ENCODE peak calls at places on chromosomes 16 and 17, in seven cellular contexts. K, S, H, Q, Y, Z and P are unnamed samples.

GRCh38 chr17:52384695-52385094 is 226.2 kb upstream of the CA10 start:
- DNase-seq in S (no peak), Q (no peak), K (no peak), Z (no peak), H (no peak), Y (no peak), P (no peak)

GRCh38 chr17:48724241-48725004 is 1.4 kb downstream of the PRAC2 start:
- DNase-seq in H (peak), S (peak), Q (peak), Z (peak), Y (peak), K (peak), P (peak)

GRCh38 chr17:8318010-8318409 is 8.0 kb downstream of the ARHGEF15 start:
- DNase-seq in Y (no peak), S (no peak), Q (no peak), K (no peak), Z (no peak), H (no peak), P (no peak)

GRCh38 chr17:4480929-4481898 is 17.5 kb upstream of the SPNS2 start:
- DNase-seq in S (no peak), K (no peak), Z (no peak), H (no peak), Y (no peak), Q (no peak), P (no peak)

GRCh38 chr16:2860826-2861567 is 3.0 kb upstream of the PRSS22 start:
- DNase-seq in Q (no peak), S (peak), Y (peak), H (no peak), Z (no peak), K (no peak), P (no peak)

GRCh38 chr17:60599220-60599619 is 773 bp upstream of the PPM1D start:
- DNase-seq in H (peak), Z (no peak), K (no peak), Y (peak), Q (no peak), S (no peak), P (no peak)

GRCh38 chr16:27678955-27679354 is 129.0 kb downstream of the KATNIP start:
- DNase-seq in S (no peak), K (no peak), Z (no peak), Q (no peak), Y (no peak), H (no peak), P (no peak)

GRCh38 chr17:79987187-79987889 is 48.3 kb downstream of the TBC1D16 start:
- DNase-seq in S (no peak), Z (no peak), Q (no peak), Y (no peak), K (no peak), H (peak), P (peak)

GRCh38 chr17:59753522-59754467 is 46.3 kb downstream of the VMP1 start:
- DNase-seq in Q (peak), K (peak), Y (peak), H (peak), S (peak), Z (no peak), P (peak)

GRCh38 chr17:6752068-6752909 is 3.6 kb upstream of the XAF1 start:
- DNase-seq in Y (no peak), Z (no peak), Q (no peak), H (no peak), K (no peak), S (peak), P (peak)

GRCh38 chr16:52549011-52549692 is 2.2 kb upstream of the TOX3 start:
- DNase-seq in Y (no peak), H (no peak), Q (no peak), S (no peak), Z (no peak), K (peak), P (peak)

GRCh38 chr17:67491009-67491677 is 114.1 kb downstream of the PITPNC1 start:
- DNase-seq in Z (peak), S (peak), K (peak), Q (no peak), Y (no peak), H (peak), P (peak)

GRCh38 chr17:1498869-1499268 is 6.4 kb upstream of the MYO1C start:
- DNase-seq in S (peak), Z (no peak), K (no peak), H (no peak), Q (no peak), Y (no peak), P (no peak)

GRCh38 chr17:12613566-12613965 is 52.1 kb upstream of the MYOCD start:
- DNase-seq in Q (no peak), Z (no peak), H (no peak), K (peak), Y (no peak), S (peak), P (no peak)

GRCh38 chr17:74147436-74147835 is 56.0 kb upstream of the RPL38 start:
- DNase-seq in Q (no peak), Z (no peak), S (no peak), K (no peak), H (no peak), Y (no peak), P (no peak)

GRCh38 chr17:42525221-42525620 is 10.8 kb upstream of the NAGLU start:
- DNase-seq in K (no peak), H (no peak), S (peak), Q (no peak), Z (no peak), Y (no peak), P (no peak)

GRCh38 chr17:17833664-17834357 is 3.0 kb downstream of the SREBF1 start:
- DNase-seq in K (no peak), Q (no peak), Y (no peak), S (no peak), H (no peak), Z (no peak), P (no peak)

GRCh38 chr17:49890852-49891251 is 43.0 kb upstream of the TAC4 start:
- DNase-seq in S (no peak), K (no peak), Y (no peak), Q (no peak), H (no peak), Z (no peak), P (no peak)

GRCh38 chr17:27414271-27414670 is 42.0 kb upstream of the KSR1 start:
- DNase-seq in H (no peak), K (no peak), Z (no peak), Y (no peak), S (peak), Q (no peak), P (no peak)

GRCh38 chr17:72426948-72427760 is 306.3 kb downstream of the SOX9 start:
- DNase-seq in H (no peak), Q (no peak), Y (no peak), S (no peak), Z (no peak), K (no peak), P (no peak)

GRCh38 chr16:17246974-17247718 is 223.6 kb downstream of the XYLT1 start:
- DNase-seq in Q (no peak), H (no peak), K (no peak), S (no peak), Z (no peak), Y (no peak), P (no peak)

GRCh38 chr17:17494499-17495447 is 1.4 kb downstream of the RASD1 start:
- DNase-seq in S (peak), H (no peak), Q (no peak), Y (no peak), K (no peak), Z (peak), P (no peak)

GRCh38 chr16:69762843-69763556 is 868 bp downstream of the WWP2 start:
- DNase-seq in Y (no peak), Q (no peak), Z (no peak), H (no peak), S (peak), K (peak), P (peak)

GRCh38 chr17:2406271-2406902 is 5.5 kb upstream of the MNT start:
- DNase-seq in S (no peak), K (peak), Y (no peak), Z (no peak), H (no peak), Q (no peak), P (no peak)

GRCh38 chr16:62913924-62914323 is 877.7 kb upstream of the CDH8 start:
- DNase-seq in Y (no peak), H (no peak), K (no peak), Q (no peak), S (no peak), Z (no peak), P (no peak)

GRCh38 chr16:68005786-68006286 is 6.6 kb upstream of the DPEP2 start:
- DNase-seq in H (no peak), Z (no peak), K (no peak), Q (no peak), Y (no peak), S (no peak), P (no peak)

GRCh38 chr17:72717676-72718075 is 374.8 kb downstream of the SLC39A11 start:
- DNase-seq in Y (no peak), Z (no peak), Q (no peak), H (peak), S (no peak), K (no peak), P (no peak)

GRCh38 chr17:67891481-67892119 is 66.3 kb downstream of the BPTF start:
- DNase-seq in Q (no peak), Y (no peak), H (peak), Z (no peak), K (peak), S (peak), P (no peak)

GRCh38 chr17:9991351-9991750 is 86.3 kb upstream of the RCVRN start:
- DNase-seq in Q (no peak), H (no peak), Y (no peak), Z (no peak), S (no peak), K (no peak), P (no peak)

GRCh38 chr16:47069841-47070584 is 73.7 kb downstream of the NETO2 start:
- DNase-seq in Q (no peak), Z (peak), K (no peak), Y (no peak), H (no peak), S (no peak), P (no peak)

GRCh38 chr17:79132271-79133064 is 57.8 kb downstream of the ENGASE start:
- DNase-seq in H (no peak), Z (no peak), K (no peak), Q (no peak), Y (no peak), S (no peak), P (no peak)

GRCh38 chr16:56244612-56245011 is 53.3 kb downstream of the GNAO1 start:
- DNase-seq in S (no peak), Y (no peak), K (no peak), H (no peak), Q (no peak), Z (no peak), P (no peak)

GRCh38 chr17:52647411-52647810 is 488.9 kb upstream of the CA10 start:
- DNase-seq in K (no peak), S (no peak), H (no peak), Y (no peak), Z (no peak), Q (no peak), P (no peak)

GRCh38 chr17:511833-512251 is 159.2 kb upstream of the RPH3AL start:
- DNase-seq in Q (no peak), S (peak), H (no peak), Y (no peak), Z (no peak), K (no peak), P (no peak)

GRCh38 chr16:86093801-86094750 is 195.1 kb downstream of the IRF8 start:
- DNase-seq in Q (no peak), H (no peak), Y (no peak), Z (no peak), S (no peak), K (no peak), P (no peak)
- TF ChIP-seq CEBPB in Q (no peak), H (no peak), Y (no peak), Z (no peak), S (no peak), K (no peak), P (no peak)

DNA sequence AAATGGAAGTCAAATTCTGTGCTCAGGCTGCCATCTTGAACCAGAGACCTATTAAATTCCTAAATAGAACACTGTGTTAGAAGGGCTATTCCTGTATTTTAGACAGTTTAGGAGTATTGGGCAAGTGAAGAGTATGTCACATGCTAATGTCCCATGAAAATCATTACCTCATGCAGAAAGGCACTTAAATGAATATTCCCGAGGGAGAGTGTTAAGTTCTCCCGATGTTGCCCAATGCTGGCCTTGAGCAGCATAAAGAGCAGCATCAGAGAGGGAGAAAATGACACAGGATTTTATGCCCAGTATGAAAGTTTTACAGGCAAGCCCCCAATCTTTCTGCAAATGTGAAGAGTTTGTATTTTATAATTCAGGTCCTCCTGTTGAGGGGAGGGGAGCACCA is 28.2 kb upstream of the SHISA6 start:
- DNase-seq in S (no peak), Q (no peak), H (no peak), K (no peak), Z (no peak), Y (no peak), P (no peak)
- TF ChIP-seq CEBPB in S (no peak), Q (no peak), H (no peak), K (no peak), Z (no peak), Y (no peak), P (no peak)

GRCh38 chr16:88750854-88751253 is 34.2 kb downstream of the PIEZO1 start:
- DNase-seq in Q (no peak), H (no peak), S (no peak), K (no peak), Z (no peak), Y (no peak), P (no peak)
- TF ChIP-seq CEBPB in Q (no peak), H (no peak), S (no peak), K (no peak), Z (no peak), Y (no peak), P (no peak)

GRCh38 chr17:81285179-81285878 is 9.8 kb downstream of the SLC38A10 start:
- DNase-seq in S (peak), H (no peak), Q (no peak), Z (no peak), K (no peak), Y (peak), P (no peak)
- TF ChIP-seq CEBPB in S (no peak), H (no peak), Q (no peak), Z (no peak), K (no peak), Y (no peak), P (no peak)

DNA sequence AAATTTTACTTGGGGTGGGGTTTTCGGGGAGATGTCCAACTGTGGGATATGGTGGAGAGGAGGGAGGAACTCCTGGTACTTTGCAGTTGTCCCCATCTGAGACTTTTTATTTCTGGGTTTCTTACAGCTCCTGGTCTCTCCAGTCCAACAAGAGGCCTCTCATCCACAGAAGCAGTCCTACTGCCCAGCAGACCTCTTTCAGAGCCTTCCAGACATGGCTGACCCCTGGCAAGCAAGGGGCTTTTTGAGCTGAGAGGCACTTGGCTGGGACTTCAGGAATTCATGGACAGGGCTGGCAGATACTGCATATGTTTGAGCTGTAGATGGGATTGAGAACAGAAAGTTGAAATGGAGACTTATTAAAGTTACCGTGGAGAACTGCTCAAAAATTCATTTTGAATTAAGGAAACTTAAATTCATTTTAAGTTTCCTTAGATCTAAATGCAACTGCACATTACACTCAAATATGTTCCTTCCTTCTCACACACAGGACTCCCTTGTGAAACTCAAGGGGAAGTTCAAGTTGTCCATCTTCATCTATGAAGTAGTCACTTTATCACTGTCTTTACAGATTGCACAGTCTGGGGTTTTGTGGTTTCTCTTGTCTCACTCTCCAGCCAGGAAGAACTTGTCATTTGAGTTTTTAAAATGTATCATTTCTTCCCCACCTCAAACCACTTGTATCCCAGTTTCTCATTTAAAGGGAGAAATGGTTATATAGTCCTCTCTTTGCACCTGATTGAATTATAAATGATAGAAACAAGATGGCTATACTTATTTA is 1.1 kb downstream of the LASP1NB start:
- DNase-seq in K (no peak), S (no peak), H (no peak), Z (no peak), Q (no peak), Y (no peak), P (no peak)
- TF ChIP-seq CEBPB in K (no peak), S (peak), H (no peak), Z (no peak), Q (no peak), Y (peak), P (no peak)

GRCh38 chr17:43823350-43824084 is 9.4 kb downstream of the MPP3 start:
- DNase-seq in H (no peak), Z (no peak), Y (no peak), S (no peak), K (no peak), Q (no peak), P (no peak)
- TF ChIP-seq CEBPB in H (no peak), Z (no peak), Y (no peak), S (no peak), K (no peak), Q (no peak), P (no peak)

GRCh38 chr17:30324723-30325122 is 9.1 kb downstream of the TMIGD1 start:
- DNase-seq in H (no peak), S (no peak), Y (no peak), K (no peak), Q (no peak), Z (no peak), P (no peak)

GRCh38 chr17:30318190-30318589 is 15.7 kb downstream of the TMIGD1 start:
- DNase-seq in S (no peak), Z (no peak), Q (no peak), K (no peak), Y (no peak), H (no peak), P (no peak)

GRCh38 chr17:30323895-30324319 is 9.9 kb downstream of the TMIGD1 start:
- DNase-seq in Q (no peak), K (peak), H (peak), S (no peak), Y (no peak), Z (no peak), P (no peak)

GRCh38 chr17:30323262-30323894 is 10.5 kb downstream of the TMIGD1 start:
- DNase-seq in S (no peak), Q (no peak), Z (no peak), H (no peak), Y (no peak), K (no peak), P (no peak)

GRCh38 chr17:30321314-30321713 is 12.5 kb downstream of the TMIGD1 start:
- DNase-seq in Z (no peak), Q (no peak), K (peak), S (no peak), H (no peak), Y (no peak), P (no peak)
- TF ChIP-seq CEBPB in Z (no peak), Q (no peak), K (no peak), S (no peak), H (no peak), Y (no peak), P (no peak)

DNA sequence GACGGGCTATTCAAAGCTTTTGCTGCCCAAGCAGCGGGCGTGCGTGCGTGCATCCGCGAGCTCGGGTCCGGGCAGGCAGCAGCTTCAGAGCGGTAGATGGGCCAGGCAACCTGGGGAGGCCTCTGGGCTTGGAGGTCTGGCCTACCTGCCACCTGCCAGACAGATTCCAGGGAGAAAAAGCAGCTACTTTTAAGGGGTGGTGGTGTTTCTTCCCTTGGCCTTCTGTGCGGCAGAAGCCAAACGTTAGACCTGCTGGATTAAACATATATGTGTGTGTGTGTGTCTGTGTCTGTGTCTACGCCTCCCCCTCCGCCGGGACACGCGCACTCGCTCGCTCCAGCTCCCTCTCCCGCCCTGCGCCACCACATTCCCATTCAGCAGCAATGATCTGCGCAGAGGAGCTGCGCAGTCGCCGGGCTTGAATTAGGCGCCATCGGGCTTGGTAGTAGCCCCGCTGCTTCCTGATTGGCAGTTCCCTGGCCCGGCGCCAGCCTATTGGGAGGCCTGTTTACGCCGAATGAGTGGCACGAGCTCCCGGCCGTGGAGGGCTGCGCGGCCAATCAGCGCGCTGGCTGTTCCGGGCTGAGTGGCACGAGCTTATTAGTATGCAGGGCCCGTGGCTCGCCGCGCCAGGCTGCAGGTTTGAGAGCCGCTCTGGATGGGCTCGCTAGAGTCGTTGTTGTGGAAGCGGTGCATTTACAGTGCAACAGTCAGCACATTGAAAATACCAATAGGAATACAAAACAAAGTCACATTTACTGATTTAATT is at the start of gene BAHCC1:
- DNase-seq in S (peak), H (peak), K (peak), Q (no peak), Y (peak), Z (peak), P (peak)
- TF ChIP-seq CEBPB in S (no peak), H (no peak), K (no peak), Q (no peak), Y (no peak), Z (no peak), P (no peak)

DNA sequence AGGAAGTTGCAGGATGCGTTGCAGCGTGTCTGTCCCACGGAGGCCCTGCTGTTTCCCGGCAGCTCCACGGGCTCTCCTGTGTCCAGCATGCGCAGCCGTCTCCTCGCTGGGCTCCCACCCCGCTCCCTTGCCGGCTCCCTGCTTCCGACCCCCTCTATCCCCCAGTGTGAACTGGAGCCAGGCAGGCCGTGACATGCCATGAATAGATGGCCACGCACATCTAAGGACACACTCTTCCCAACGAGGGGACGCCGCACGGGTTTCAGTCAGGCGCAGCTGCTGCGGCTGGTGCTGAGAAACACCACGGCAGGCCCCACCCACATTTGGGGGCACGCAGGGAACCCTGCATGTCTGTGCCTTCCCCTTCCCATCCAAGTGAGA is 9.2 kb upstream of the HEXD start:
- DNase-seq in Q (no peak), Y (no peak), S (no peak), Z (no peak), K (no peak), H (no peak), P (no peak)
- TF ChIP-seq CEBPB in Q (no peak), Y (no peak), S (no peak), Z (no peak), K (no peak), H (no peak), P (no peak)